ENCODE peak calls at places on chromosome 4, in seven cellular contexts. U, G, D, X, L, N and H are unnamed samples.

GRCh38 chr4:19005211-19005610 is 983.7 kb upstream of the LCORL start:
- DNase-seq in U (no peak), G (no peak), L (peak), N (peak), D (no peak), X (no peak), H (no peak)

GRCh38 chr4:1033840-1034551 is 22.6 kb downstream of the FGFRL1 start:
- DNase-seq in D (no peak), U (no peak), X (no peak), G (peak), N (peak), L (peak), H (no peak)

GRCh38 chr4:184355111-184355604 is 119.2 kb downstream of the IRF2 start:
- DNase-seq in G (no peak), U (peak), L (peak), X (peak), D (peak), N (peak), H (no peak)

GRCh38 chr4:165787516-165788274 is 85.3 kb upstream of the TLL1 start:
- DNase-seq in D (no peak), N (no peak), G (no peak), U (no peak), L (no peak), X (peak), H (no peak)

GRCh38 chr4:108247511-108248088 is 78.9 kb upstream of the LEF1 start:
- DNase-seq in X (peak), G (no peak), U (peak), D (no peak), L (peak), N (no peak), H (no peak)

GRCh38 chr4:154877110-154877760 is 96.2 kb downstream of the RBM46 start:
- DNase-seq in X (peak), G (no peak), L (peak), N (peak), U (peak), D (no peak), H (no peak)

GRCh38 chr4:76696109-76696508 is 201.8 kb downstream of the SOWAHB start:
- DNase-seq in U (peak), G (no peak), X (no peak), D (no peak), N (no peak), L (peak), H (no peak)

GRCh38 chr4:15161439-15161838 is 159.2 kb downstream of the CPEB2 start:
- DNase-seq in G (no peak), X (no peak), N (no peak), L (no peak), D (no peak), U (peak), H (no peak)

GRCh38 chr4:72365016-72365415 is 204.0 kb downstream of the ADAMTS3 start:
- DNase-seq in G (no peak), N (no peak), D (no peak), X (no peak), L (no peak), U (no peak), H (no peak)

GRCh38 chr4:164207460-164207859 is 546.5 kb upstream of the SMIM31 start:
- DNase-seq in U (no peak), N (no peak), L (no peak), G (no peak), D (no peak), X (no peak), H (no peak)

GRCh38 chr4:184441461-184442392 is 32.6 kb downstream of the IRF2 start:
- DNase-seq in U (no peak), G (no peak), N (peak), D (no peak), L (no peak), X (no peak), H (peak)

GRCh38 chr4:182486895-182487294 is 243.7 kb downstream of the TENM3 start:
- DNase-seq in U (no peak), G (no peak), L (peak), X (no peak), N (no peak), D (no peak), H (no peak)

GRCh38 chr4:77052352-77052751 is 23.4 kb downstream of the CCNI start:
- DNase-seq in D (peak), G (no peak), X (peak), N (peak), L (no peak), U (peak), H (no peak)

GRCh38 chr4:180057891-180058643 is 2185.1 kb upstream of the TENM3 start:
- DNase-seq in N (peak), D (no peak), X (no peak), U (no peak), L (peak), G (peak), H (no peak)

GRCh38 chr4:143458966-143459365 is 54.5 kb upstream of the SMARCA5 start:
- DNase-seq in X (no peak), N (no peak), L (no peak), G (no peak), U (no peak), D (no peak), H (no peak)

GRCh38 chr4:21134994-21135393 is 434.7 kb downstream of the PACRGL start:
- DNase-seq in X (peak), U (peak), L (peak), N (peak), D (no peak), G (no peak), H (no peak)

GRCh38 chr4:182748283-182748682 is 168.9 kb downstream of the DCTD start:
- DNase-seq in G (no peak), U (no peak), X (no peak), N (no peak), L (no peak), D (no peak), H (no peak)

GRCh38 chr4:74598611-74599325 is 153.8 kb downstream of the AREG start:
- DNase-seq in D (no peak), U (no peak), N (peak), G (no peak), L (no peak), X (no peak), H (no peak)

GRCh38 chr4:7828011-7828720 is 111.5 kb downstream of the AFAP1 start:
- DNase-seq in U (peak), L (peak), G (peak), X (peak), N (peak), D (peak), H (no peak)

GRCh38 chr4:155952546-155952945 is 1.1 kb downstream of the CTSO start:
- DNase-seq in G (no peak), L (no peak), X (peak), N (peak), D (no peak), U (peak), H (no peak)

GRCh38 chr4:1305781-1306455 is 16.2 kb downstream of the MAEA start:
- DNase-seq in N (no peak), G (no peak), U (no peak), D (no peak), L (no peak), X (no peak), H (no peak)

GRCh38 chr4:19883841-19884240 is 367.9 kb upstream of the SLIT2 start:
- DNase-seq in D (no peak), U (peak), N (peak), G (no peak), X (peak), L (no peak), H (no peak)

GRCh38 chr4:121358473-121358872 is 22.3 kb downstream of the QRFPR start:
- DNase-seq in X (peak), D (no peak), L (peak), G (no peak), N (peak), U (peak), H (no peak)

GRCh38 chr4:88240297-88240714 is 44.1 kb downstream of the PPM1K start:
- DNase-seq in N (peak), X (no peak), U (no peak), D (peak), G (peak), L (no peak), H (no peak)

GRCh38 chr4:158769175-158769831 is 477 bp downstream of the FNIP2 start:
- DNase-seq in L (no peak), D (no peak), X (peak), N (peak), G (peak), U (peak), H (no peak)

GRCh38 chr4:122476126-122476525 is 19.6 kb upstream of the IL2 start:
- DNase-seq in N (no peak), D (no peak), L (no peak), X (no peak), U (no peak), G (no peak), H (no peak)

GRCh38 chr4:73788411-73788810 is 48.0 kb downstream of the CXCL8 start:
- DNase-seq in N (no peak), X (no peak), G (no peak), D (no peak), U (no peak), L (no peak), H (no peak)

GRCh38 chr4:6487466-6487865 is 15.1 kb upstream of the PPP2R2C start:
- DNase-seq in G (no peak), D (no peak), N (no peak), X (no peak), L (no peak), U (no peak), H (no peak)

GRCh38 chr4:40245794-40246546 is 49.1 kb downstream of the RHOH start:
- DNase-seq in U (no peak), X (no peak), N (no peak), D (no peak), L (peak), G (no peak), H (no peak)

GRCh38 chr4:77586953-77587383 is 18.7 kb upstream of the CXCL13 start:
- DNase-seq in G (no peak), X (peak), D (no peak), L (peak), N (peak), U (peak), H (no peak)

GRCh38 chr4:55184600-55185523 is 59.5 kb upstream of the KDR start:
- DNase-seq in G (peak), U (peak), N (peak), X (no peak), L (peak), D (peak), H (no peak)

GRCh38 chr4:177441061-177441802 is 1.0 kb downstream of the AGA start:
- DNase-seq in N (peak), D (peak), G (no peak), X (peak), L (peak), U (no peak), H (no peak)

GRCh38 chr4:37383579-37384229 is 139.2 kb downstream of the NWD2 start:
- DNase-seq in U (peak), N (peak), X (peak), G (no peak), D (peak), L (no peak), H (no peak)

GRCh38 chr4:79906306-79906705 is 166.7 kb downstream of the ANTXR2 start:
- DNase-seq in D (no peak), U (no peak), G (no peak), N (no peak), L (no peak), X (no peak), H (no peak)

GRCh38 chr4:89136525-89136924 is 25.2 kb downstream of the TIGD2 start:
- DNase-seq in G (no peak), U (peak), X (peak), N (no peak), L (peak), D (no peak), H (no peak)

GRCh38 chr4:7161721-7162214 is 30.6 kb upstream of the SORCS2 start:
- DNase-seq in L (peak), U (no peak), G (no peak), X (no peak), N (peak), D (peak), H (no peak)

GRCh38 chr4:150973626-150974250 is 41.3 kb downstream of the LRBA start:
- DNase-seq in X (peak), N (no peak), D (no peak), G (no peak), U (no peak), L (peak), H (no peak)

GRCh38 chr4:3017504-3017903 is 54.1 kb downstream of the GRK4 start:
- DNase-seq in L (peak), N (no peak), U (no peak), G (no peak), D (no peak), X (no peak), H (no peak)

GRCh38 chr4:168480991-168481588 is 798 bp upstream of the DDX60L start:
- DNase-seq in D (peak), X (peak), G (no peak), L (peak), N (peak), U (peak), H (no peak)

GRCh38 chr4:14111730-14112171 is 484.2 kb upstream of the BOD1L1 start:
- DNase-seq in D (no peak), N (peak), U (peak), L (peak), G (no peak), X (no peak), H (no peak)

GRCh38 chr4:67122029-67122428 is 423.3 kb downstream of the CENPC start:
- DNase-seq in N (peak), G (no peak), D (no peak), U (peak), L (no peak), X (peak), H (no peak)
- TF ChIP-seq CTCF in N (peak), G (no peak), D (no peak), U (peak), L (peak), X (peak), H (peak)

GRCh38 chr4:113481820-113482219 is 279.7 kb downstream of the CAMK2D start:
- DNase-seq in L (no peak), G (no peak), X (no peak), N (no peak), D (no peak), U (no peak), H (no peak)
- TF ChIP-seq CTCF in L (no peak), G (no peak), X (no peak), N (no peak), D (no peak), U (no peak), H (no peak)

DNA sequence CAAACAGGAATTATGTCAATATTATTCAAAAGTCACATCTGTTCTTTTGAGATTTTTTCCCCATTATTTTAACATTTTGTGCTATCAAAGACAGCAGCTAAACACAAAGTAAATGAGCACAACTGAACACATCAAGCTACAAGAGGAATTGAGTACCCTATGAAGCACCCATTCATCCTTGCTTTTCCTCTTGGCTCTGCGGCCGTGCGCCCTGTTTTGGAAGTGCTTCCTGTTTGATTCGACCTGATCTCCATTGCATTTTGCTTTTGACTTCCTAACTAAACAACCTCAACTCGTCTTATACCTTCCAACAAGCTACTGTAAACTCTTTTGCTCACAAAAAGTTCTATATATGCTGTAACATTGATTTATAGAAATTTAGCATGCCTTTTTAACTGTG is 85.0 kb downstream of the SCFD2 start:
- DNase-seq in D (no peak), L (no peak), U (no peak), G (no peak), N (no peak), X (no peak), H (no peak)
- TF ChIP-seq CTCF in D (no peak), L (no peak), U (no peak), G (no peak), N (no peak), X (no peak), H (no peak)

DNA sequence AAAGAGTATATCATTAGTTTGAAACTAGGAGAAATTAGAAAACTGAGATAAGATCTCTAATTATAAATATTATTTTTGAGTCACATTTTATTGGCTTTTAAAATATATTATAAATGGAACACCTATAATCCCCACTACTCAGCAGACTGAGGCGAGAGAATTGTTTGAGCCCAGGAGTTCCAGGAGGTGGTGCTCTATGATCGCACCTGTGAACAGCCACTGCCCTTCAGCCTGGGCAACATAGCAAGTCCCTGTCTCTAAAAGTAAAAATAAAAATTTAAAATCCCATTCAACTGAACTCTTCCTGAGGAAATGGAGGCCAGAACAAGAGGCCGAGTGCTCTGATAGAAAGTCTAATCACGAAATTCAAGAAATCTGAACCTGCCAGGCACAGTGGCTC is 6.3 kb upstream of the C4orf36 start:
- DNase-seq in L (no peak), N (peak), G (no peak), D (no peak), X (no peak), U (peak), H (no peak)
- TF ChIP-seq CTCF in L (no peak), N (peak), G (peak), D (no peak), X (peak), U (peak), H (peak)

GRCh38 chr4:112842513-112842912 is 205.6 kb downstream of the LARP7 start:
- DNase-seq in X (no peak), L (no peak), G (no peak), U (no peak), N (no peak), D (no peak), H (no peak)

GRCh38 chr4:112840061-112840460 is 203.1 kb downstream of the LARP7 start:
- DNase-seq in L (peak), N (peak), U (no peak), D (no peak), X (no peak), G (no peak), H (no peak)

GRCh38 chr4:112836895-112837294 is 200.0 kb downstream of the LARP7 start:
- DNase-seq in D (no peak), U (no peak), N (no peak), G (no peak), L (no peak), X (no peak), H (no peak)

DNA sequence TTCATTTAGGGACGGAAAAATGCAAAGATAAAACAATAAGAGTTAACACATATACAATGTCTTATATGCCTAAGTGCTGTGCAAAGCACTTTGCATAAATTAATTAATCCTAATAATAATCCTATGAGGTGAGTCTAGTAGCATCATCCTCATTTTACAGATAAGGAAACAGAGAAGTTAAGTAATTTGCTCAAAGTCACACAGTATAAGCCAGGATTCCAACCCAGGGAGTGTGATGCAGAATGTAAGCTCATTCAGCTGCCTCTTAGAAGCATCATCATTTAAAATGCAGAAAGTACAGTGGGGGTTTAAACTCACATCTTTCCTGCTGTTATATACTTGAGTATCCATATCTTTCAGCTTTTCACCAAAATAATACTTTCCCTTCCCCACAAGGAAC is 203.7 kb downstream of the LARP7 start:
- DNase-seq in X (no peak), G (no peak), U (no peak), D (no peak), N (no peak), L (no peak), H (no peak)
- TF ChIP-seq CTCF in X (no peak), G (no peak), U (no peak), D (no peak), N (no peak), L (no peak), H (no peak)

GRCh38 chr4:41998019-41998418 is 7.7 kb downstream of the SLC30A9 start:
- DNase-seq in L (no peak), N (no peak), X (no peak), G (no peak), D (no peak), U (no peak), H (no peak)

GRCh38 chr4:41990383-41991111 is at the start of gene SLC30A9:
- DNase-seq in U (peak), N (peak), G (peak), D (peak), X (peak), L (peak), H (peak)

GRCh38 chr4:41992967-41993857 is 2.9 kb downstream of the SLC30A9 start:
- DNase-seq in G (no peak), L (no peak), D (no peak), X (no peak), U (no peak), N (no peak), H (no peak)

GRCh38 chr4:41991916-41992767 is 1.8 kb downstream of the SLC30A9 start:
- DNase-seq in N (peak), X (peak), L (peak), G (no peak), U (peak), D (no peak), H (no peak)

DNA sequence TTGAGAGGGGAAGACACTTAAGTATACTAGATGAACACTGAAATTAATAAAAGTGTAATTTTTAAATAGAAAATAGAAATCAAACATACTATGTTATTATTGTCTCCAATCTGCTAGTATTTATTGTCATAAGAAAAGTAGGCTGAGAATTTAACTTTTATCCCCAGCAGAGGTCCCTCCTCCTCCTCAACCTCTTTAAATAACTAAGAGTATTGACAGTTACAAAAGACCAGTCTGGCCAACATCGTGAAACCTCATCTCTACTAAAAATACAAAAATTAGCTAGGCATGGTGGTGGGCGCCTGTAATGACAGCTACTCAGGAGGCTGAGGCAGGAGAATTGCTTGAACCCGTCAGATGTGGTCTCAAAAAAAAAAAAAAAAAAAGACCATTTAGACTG is 4.1 kb downstream of the SLC30A9 start:
- DNase-seq in N (no peak), L (no peak), X (no peak), G (no peak), D (no peak), U (no peak), H (no peak)
- TF ChIP-seq CTCF in N (no peak), L (no peak), X (no peak), G (no peak), D (no peak), U (peak), H (no peak)